ENCODE peak calls at places on chromosomes 6 and 20, in nine cellular contexts. One of them, this sample, is unnamed.

GRCh38 chr20:47704746-47705496 is 80.4 kb downstream of the SULF2 start:
- DNase-seq in EL: peak
- DNase-seq in activated T-helper 1 cell treated with anti-CD3 and anti-CD28 coated beads, Interleukin-2, amount 50 U/mL, for 16 hours: no peak
- DNase-seq in bronchial epithelial cell: peak
- DNase-seq in left colon: no peak
- DNase-seq in NCI-H1436: no peak
- DNase-seq in effector CD4-positive, alpha-beta T cell: no peak
- DNase-seq in foreskin fibroblast: no peak
- DNase-seq in amniotic stem cell: no peak
- DNase-seq in this sample: no peak

GRCh38 chr6:170206931-170207431 is 83.9 kb downstream of the DLL1 start:
- DNase-seq in bronchial epithelial cell: no peak
- DNase-seq in effector CD4-positive, alpha-beta T cell: no peak
- DNase-seq in NCI-H1436: no peak
- DNase-seq in EL: no peak
- DNase-seq in left colon: no peak
- DNase-seq in foreskin fibroblast: no peak
- DNase-seq in amniotic stem cell: no peak
- DNase-seq in activated T-helper 1 cell treated with anti-CD3 and anti-CD28 coated beads, Interleukin-2, amount 50 U/mL, for 16 hours: no peak
- DNase-seq in this sample: no peak

GRCh38 chr6:31581511-31582229 is 554 bp downstream of the LTB start:
- DNase-seq in effector CD4-positive, alpha-beta T cell: no peak
- DNase-seq in amniotic stem cell: no peak
- DNase-seq in bronchial epithelial cell: no peak
- DNase-seq in EL: peak
- DNase-seq in foreskin fibroblast: peak
- DNase-seq in NCI-H1436: no peak
- DNase-seq in left colon: no peak
- DNase-seq in activated T-helper 1 cell treated with anti-CD3 and anti-CD28 coated beads, Interleukin-2, amount 50 U/mL, for 16 hours: no peak
- DNase-seq in this sample: no peak

GRCh38 chr6:108113557-108114519 is 39.3 kb upstream of the OSTM1 start:
- DNase-seq in effector CD4-positive, alpha-beta T cell: no peak
- DNase-seq in activated T-helper 1 cell treated with anti-CD3 and anti-CD28 coated beads, Interleukin-2, amount 50 U/mL, for 16 hours: no peak
- DNase-seq in amniotic stem cell: peak
- DNase-seq in NCI-H1436: peak
- DNase-seq in EL: peak
- DNase-seq in left colon: peak
- DNase-seq in foreskin fibroblast: peak
- DNase-seq in bronchial epithelial cell: peak
- DNase-seq in this sample: peak

GRCh38 chr6:139926711-139927110 is 552.3 kb upstream of the CITED2 start:
- DNase-seq in activated T-helper 1 cell treated with anti-CD3 and anti-CD28 coated beads, Interleukin-2, amount 50 U/mL, for 16 hours: no peak
- DNase-seq in foreskin fibroblast: peak
- DNase-seq in NCI-H1436: no peak
- DNase-seq in bronchial epithelial cell: no peak
- DNase-seq in effector CD4-positive, alpha-beta T cell: no peak
- DNase-seq in left colon: no peak
- DNase-seq in EL: peak
- DNase-seq in amniotic stem cell: no peak
- DNase-seq in this sample: no peak

GRCh38 chr6:30881987-30882763 is 2.1 kb upstream of the DDR1 start:
- DNase-seq in NCI-H1436: no peak
- DNase-seq in EL: no peak
- DNase-seq in left colon: peak
- DNase-seq in foreskin fibroblast: peak
- DNase-seq in effector CD4-positive, alpha-beta T cell: no peak
- DNase-seq in amniotic stem cell: no peak
- DNase-seq in bronchial epithelial cell: peak
- DNase-seq in activated T-helper 1 cell treated with anti-CD3 and anti-CD28 coated beads, Interleukin-2, amount 50 U/mL, for 16 hours: no peak
- DNase-seq in this sample: no peak

GRCh38 chr6:44423306-44423705 is 35.8 kb downstream of the CDC5L start:
- DNase-seq in foreskin fibroblast: no peak
- DNase-seq in amniotic stem cell: no peak
- DNase-seq in EL: no peak
- DNase-seq in left colon: no peak
- DNase-seq in effector CD4-positive, alpha-beta T cell: no peak
- DNase-seq in bronchial epithelial cell: no peak
- DNase-seq in activated T-helper 1 cell treated with anti-CD3 and anti-CD28 coated beads, Interleukin-2, amount 50 U/mL, for 16 hours: no peak
- DNase-seq in NCI-H1436: no peak
- DNase-seq in this sample: no peak

GRCh38 chr6:121349596-121349995 is 15.3 kb upstream of the TBC1D32 start:
- DNase-seq in bronchial epithelial cell: no peak
- DNase-seq in foreskin fibroblast: no peak
- DNase-seq in EL: no peak
- DNase-seq in NCI-H1436: no peak
- DNase-seq in effector CD4-positive, alpha-beta T cell: no peak
- DNase-seq in left colon: no peak
- DNase-seq in activated T-helper 1 cell treated with anti-CD3 and anti-CD28 coated beads, Interleukin-2, amount 50 U/mL, for 16 hours: no peak
- DNase-seq in amniotic stem cell: no peak
- DNase-seq in this sample: no peak

GRCh38 chr6:2943564-2943955 is 27.8 kb downstream of the SERPINB6 start:
- DNase-seq in NCI-H1436: no peak
- DNase-seq in amniotic stem cell: no peak
- DNase-seq in EL: no peak
- DNase-seq in effector CD4-positive, alpha-beta T cell: no peak
- DNase-seq in bronchial epithelial cell: no peak
- DNase-seq in left colon: no peak
- DNase-seq in foreskin fibroblast: no peak
- DNase-seq in activated T-helper 1 cell treated with anti-CD3 and anti-CD28 coated beads, Interleukin-2, amount 50 U/mL, for 16 hours: no peak
- DNase-seq in this sample: no peak

GRCh38 chr20:44805991-44806729 is 4.2 kb downstream of the RIMS4 start:
- DNase-seq in left colon: no peak
- DNase-seq in activated T-helper 1 cell treated with anti-CD3 and anti-CD28 coated beads, Interleukin-2, amount 50 U/mL, for 16 hours: no peak
- DNase-seq in EL: peak
- DNase-seq in effector CD4-positive, alpha-beta T cell: no peak
- DNase-seq in bronchial epithelial cell: no peak
- DNase-seq in amniotic stem cell: no peak
- DNase-seq in foreskin fibroblast: peak
- DNase-seq in NCI-H1436: no peak
- DNase-seq in this sample: peak

GRCh38 chr6:36197739-36198221 is 1.2 kb downstream of the BRPF3 start:
- DNase-seq in bronchial epithelial cell: no peak
- DNase-seq in amniotic stem cell: no peak
- DNase-seq in left colon: no peak
- DNase-seq in effector CD4-positive, alpha-beta T cell: no peak
- DNase-seq in NCI-H1436: no peak
- DNase-seq in foreskin fibroblast: no peak
- DNase-seq in activated T-helper 1 cell treated with anti-CD3 and anti-CD28 coated beads, Interleukin-2, amount 50 U/mL, for 16 hours: no peak
- DNase-seq in EL: peak
- DNase-seq in this sample: peak

GRCh38 chr6:73204252-73204651 is 21.0 kb downstream of the KHDC1L start:
- DNase-seq in foreskin fibroblast: no peak
- DNase-seq in EL: no peak
- DNase-seq in effector CD4-positive, alpha-beta T cell: no peak
- DNase-seq in amniotic stem cell: no peak
- DNase-seq in bronchial epithelial cell: no peak
- DNase-seq in activated T-helper 1 cell treated with anti-CD3 and anti-CD28 coated beads, Interleukin-2, amount 50 U/mL, for 16 hours: no peak
- DNase-seq in left colon: no peak
- DNase-seq in NCI-H1436: no peak
- DNase-seq in this sample: no peak

GRCh38 chr6:126076992-126077664 is 90.8 kb downstream of the TRMT11 start:
- DNase-seq in left colon: no peak
- DNase-seq in activated T-helper 1 cell treated with anti-CD3 and anti-CD28 coated beads, Interleukin-2, amount 50 U/mL, for 16 hours: no peak
- DNase-seq in EL: no peak
- DNase-seq in foreskin fibroblast: peak
- DNase-seq in amniotic stem cell: no peak
- DNase-seq in effector CD4-positive, alpha-beta T cell: no peak
- DNase-seq in NCI-H1436: no peak
- DNase-seq in bronchial epithelial cell: no peak
- DNase-seq in this sample: no peak

GRCh38 chr20:5714261-5715041 is 35.8 kb upstream of the SHLD1 start:
- DNase-seq in left colon: no peak
- DNase-seq in activated T-helper 1 cell treated with anti-CD3 and anti-CD28 coated beads, Interleukin-2, amount 50 U/mL, for 16 hours: peak
- DNase-seq in NCI-H1436: no peak
- DNase-seq in EL: no peak
- DNase-seq in foreskin fibroblast: no peak
- DNase-seq in bronchial epithelial cell: peak
- DNase-seq in amniotic stem cell: no peak
- DNase-seq in effector CD4-positive, alpha-beta T cell: peak
- DNase-seq in this sample: no peak

GRCh38 chr6:129672883-129673631 is 36.9 kb downstream of the ARHGAP18 start:
- DNase-seq in foreskin fibroblast: peak
- DNase-seq in EL: peak
- DNase-seq in amniotic stem cell: no peak
- DNase-seq in NCI-H1436: no peak
- DNase-seq in activated T-helper 1 cell treated with anti-CD3 and anti-CD28 coated beads, Interleukin-2, amount 50 U/mL, for 16 hours: no peak
- DNase-seq in left colon: no peak
- DNase-seq in bronchial epithelial cell: peak
- DNase-seq in effector CD4-positive, alpha-beta T cell: no peak
- DNase-seq in this sample: peak

GRCh38 chr6:155694429-155694795 is 238.8 kb upstream of the NOX3 start:
- DNase-seq in NCI-H1436: no peak
- DNase-seq in left colon: no peak
- DNase-seq in foreskin fibroblast: no peak
- DNase-seq in amniotic stem cell: no peak
- DNase-seq in activated T-helper 1 cell treated with anti-CD3 and anti-CD28 coated beads, Interleukin-2, amount 50 U/mL, for 16 hours: no peak
- DNase-seq in EL: no peak
- DNase-seq in bronchial epithelial cell: no peak
- DNase-seq in effector CD4-positive, alpha-beta T cell: no peak
- DNase-seq in this sample: no peak

GRCh38 chr20:24497851-24498250 is 28.4 kb downstream of the SYNDIG1 start:
- DNase-seq in left colon: peak
- DNase-seq in activated T-helper 1 cell treated with anti-CD3 and anti-CD28 coated beads, Interleukin-2, amount 50 U/mL, for 16 hours: no peak
- DNase-seq in bronchial epithelial cell: peak
- DNase-seq in EL: no peak
- DNase-seq in NCI-H1436: no peak
- DNase-seq in amniotic stem cell: no peak
- DNase-seq in effector CD4-positive, alpha-beta T cell: no peak
- DNase-seq in foreskin fibroblast: peak
- DNase-seq in this sample: peak

GRCh38 chr20:63461364-63461763 is 11.1 kb downstream of the KCNQ2 start:
- DNase-seq in NCI-H1436: no peak
- DNase-seq in effector CD4-positive, alpha-beta T cell: no peak
- DNase-seq in activated T-helper 1 cell treated with anti-CD3 and anti-CD28 coated beads, Interleukin-2, amount 50 U/mL, for 16 hours: no peak
- DNase-seq in left colon: no peak
- DNase-seq in amniotic stem cell: no peak
- DNase-seq in bronchial epithelial cell: no peak
- DNase-seq in EL: no peak
- DNase-seq in foreskin fibroblast: peak
- DNase-seq in this sample: no peak

This sample was measured in A673.